ENCODE peak calls at places on chromosomes 5 and 9, in nine cellular contexts. Y, O, G, H, L, P, N, W and V are unnamed samples.

GRCh38 chr9:113992276-113992951 is 85.7 kb downstream of the AMBP start:
- DNase-seq in Y (no peak), O (no peak), G (no peak), H (no peak), L (no peak), P (no peak), N (peak; percentile 51), W (no peak), V (no peak)

GRCh38 chr5:57435701-57436134 is 46.9 kb downstream of the ACTBL2 start:
- DNase-seq in Y (no peak), O (no peak), G (no peak), H (peak; percentile 96), L (no peak), P (no peak), N (no peak), W (no peak), V (no peak)

GRCh38 chr5:40428129-40428528 is 251.6 kb upstream of the PTGER4 start:
- DNase-seq in Y (no peak), O (no peak), G (no peak), H (peak; percentile 85), L (no peak), P (no peak), N (no peak), W (no peak), V (no peak)

GRCh38 chr9:29830815-29831214 is 2257.5 kb upstream of the C9orf72 start:
- DNase-seq in Y (no peak), O (peak; percentile 62), G (no peak), H (peak; percentile 44), L (no peak), P (no peak), N (peak; percentile 43), W (no peak), V (no peak)

GRCh38 chr5:110386782-110387181 is 339.7 kb downstream of the TMEM232 start:
- DNase-seq in Y (no peak), O (no peak), G (no peak), H (no peak), L (no peak), P (no peak), N (no peak), W (no peak), V (no peak)

GRCh38 chr5:128965011-128965637 is at the start of gene SLC27A6:
- DNase-seq in Y (no peak), O (peak; percentile 90), G (no peak), H (peak; percentile 12), L (no peak), P (no peak), N (no peak), W (no peak), V (peak; percentile 24)

GRCh38 chr5:73940026-73940425 is 314.0 kb downstream of the ARHGEF28 start:
- DNase-seq in Y (no peak), O (no peak), G (no peak), H (no peak), L (no peak), P (no peak), N (no peak), W (no peak), V (peak; percentile 45)

GRCh38 chr9:127825319-127826051 is 22.8 kb downstream of the FPGS start:
- DNase-seq in Y (no peak), O (peak; percentile 17), G (no peak), H (no peak), L (no peak), P (no peak), N (no peak), W (peak; percentile 58), V (peak; percentile 22)

GRCh38 chr9:35164711-35165110 is 2.9 kb downstream of the UNC13B start:
- DNase-seq in Y (no peak), O (peak; percentile 59), G (no peak), H (peak; percentile 13), L (no peak), P (no peak), N (no peak), W (no peak), V (no peak)

GRCh38 chr5:138947780-138948179 is 72.6 kb upstream of the LRRTM2 start:
- DNase-seq in Y (no peak), O (no peak), G (no peak), H (no peak), L (no peak), P (no peak), N (no peak), W (no peak), V (no peak)

GRCh38 chr5:34483442-34484033 is 172.6 kb upstream of the RAI14 start:
- DNase-seq in Y (no peak), O (no peak), G (no peak), H (no peak), L (no peak), P (no peak), N (peak; percentile 89), W (no peak), V (peak; percentile 19)

GRCh38 chr9:121743441-121744001 is 92.1 kb downstream of the DAB2IP start:
- DNase-seq in Y (no peak), O (peak; percentile 36), G (no peak), H (peak; percentile 58), L (no peak), P (no peak), N (no peak), W (no peak), V (peak; percentile 71)

GRCh38 chr5:80215523-80215922 is 40.3 kb downstream of the SERINC5 start:
- DNase-seq in Y (no peak), O (no peak), G (no peak), H (no peak), L (no peak), P (no peak), N (no peak), W (no peak), V (no peak)

GRCh38 chr5:139394123-139394653 is 716 bp downstream of the PROB1 start:
- DNase-seq in Y (no peak), O (no peak), G (peak; percentile 53), H (no peak), L (no peak), P (peak; percentile 42), N (peak; percentile 27), W (peak; percentile 73), V (no peak)

GRCh38 chr9:61665330-61665751 is 475.5 kb downstream of the SPATA31A7 start:
- DNase-seq in Y (no peak), O (no peak), G (no peak), H (no peak), L (no peak), P (no peak), N (no peak), W (no peak), V (no peak)

GRCh38 chr5:63963080-63963735 is 963 bp upstream of the HTR1A start:
- DNase-seq in Y (peak; percentile 1), O (peak; percentile 87), G (no peak), H (peak; percentile 64), L (no peak), P (no peak), N (peak; percentile 63), W (peak; percentile 57), V (peak; percentile 54)

GRCh38 chr5:179731791-179732411 is 721 bp upstream of the MAML1 start:
- DNase-seq in Y (peak; percentile 43), O (no peak), G (no peak), H (peak; percentile 95), L (no peak), P (peak; percentile 3), N (no peak), W (no peak), V (no peak)

GRCh38 chr5:132277971-132278964 is 15.9 kb upstream of the SLC22A4 start:
- DNase-seq in Y (no peak), O (no peak), G (no peak), H (no peak), L (no peak), P (no peak), N (no peak), W (no peak), V (no peak)

GRCh38 chr5:103101079-103101732 is 18.7 kb downstream of the GIN1 start:
- DNase-seq in Y (no peak), O (peak; percentile 44), G (no peak), H (no peak), L (no peak), P (no peak), N (no peak), W (no peak), V (no peak)

GRCh38 chr9:109579191-109579948 is 81.3 kb upstream of the PTPN3 start:
- DNase-seq in Y (no peak), O (no peak), G (no peak), H (no peak), L (no peak), P (no peak), N (no peak), W (no peak), V (no peak)

GRCh38 chr5:93874491-93874890 is 133.1 kb upstream of the POU5F2 start:
- DNase-seq in Y (no peak), O (no peak), G (no peak), H (no peak), L (no peak), P (no peak), N (no peak), W (no peak), V (no peak)

GRCh38 chr5:79301046-79301712 is 65.2 kb downstream of the JMY start:
- DNase-seq in Y (no peak), O (no peak), G (no peak), H (peak; percentile 32), L (no peak), P (no peak), N (no peak), W (no peak), V (no peak)

GRCh38 chr9:13804532-13804931 is 509.4 kb downstream of the NFIB start:
- DNase-seq in Y (no peak), O (no peak), G (no peak), H (peak; percentile 12), L (no peak), P (no peak), N (no peak), W (no peak), V (no peak)

GRCh38 chr5:1448511-1449011 is 3.3 kb upstream of the SLC6A3 start:
- DNase-seq in Y (no peak), O (no peak), G (no peak), H (no peak), L (no peak), P (no peak), N (no peak), W (no peak), V (no peak)

GRCh38 chr5:81881595-81881994 is 90.2 kb upstream of the ATG10 start:
- DNase-seq in Y (no peak), O (no peak), G (no peak), H (no peak), L (no peak), P (no peak), N (no peak), W (no peak), V (no peak)

GRCh38 chr9:16062542-16063240 is 509.8 kb downstream of the CCDC171 start:
- DNase-seq in Y (no peak), O (no peak), G (no peak), H (peak; percentile 99), L (no peak), P (no peak), N (no peak), W (no peak), V (no peak)

GRCh38 chr9:99400184-99400731 is 178.2 kb downstream of the SEC61B start:
- DNase-seq in Y (no peak), O (no peak), G (no peak), H (no peak), L (no peak), P (no peak), N (no peak), W (no peak), V (no peak)